ENCODE peak calls at places on chromosomes 6 and 20, in four cellular contexts. O, V, E and Z are unnamed samples.
A peak's percentile ranks its signal among the peaks of the same experiment; 100 is the strongest.

GRCh38 chr6:127107916-127108315 is 10.6 kb upstream of the RSPO3 start:
- DNase-seq in O (no peak), V (no peak), E (no peak), Z (no peak)

GRCh38 chr20:48623176-48623905 is 204.5 kb downstream of the PREX1 start:
- DNase-seq in O (no peak), V (no peak), E (no peak), Z (no peak)

GRCh38 chr6:39889229-39889628 is 45.0 kb downstream of the MOCS1 start:
- DNase-seq in O (no peak), V (no peak), E (no peak), Z (no peak)

GRCh38 chr6:81749704-81750103 is 2.8 kb downstream of the TENT5A start:
- DNase-seq in O (no peak), V (no peak), E (no peak), Z (no peak)

GRCh38 chr6:156451088-156451487 is 326.1 kb upstream of the ARID1B start:
- DNase-seq in O (no peak), V (no peak), E (no peak), Z (no peak)

GRCh38 chr6:26224940-26225847 is 138.0 kb downstream of the HFE start:
- DNase-seq in O (no peak), V (peak; percentile 96), E (no peak), Z (peak; percentile 41)

GRCh38 chr20:34583524-34583923 is 25.0 kb downstream of the MAP1LC3A start:
- DNase-seq in O (no peak), V (no peak), E (no peak), Z (no peak)

GRCh38 chr20:56285496-56285895 is 37.0 kb downstream of the MC3R start:
- DNase-seq in O (no peak), V (no peak), E (no peak), Z (no peak)